ENCODE peak calls at places on chromosomes 11 and 22, in six cellular contexts. R, P, M, A, U and E are unnamed samples.

GRCh38 chr11:2305862-2306823 is 4.3 kb downstream of the TSPAN32 start:
- DNase-seq in R (peak; percentile 94), P (peak; percentile 79), M (no peak), U (peak; percentile 91), A (no peak), E (peak; percentile 70)

GRCh38 chr22:20550851-20551744 is 43.7 kb downstream of the MED15 start:
- DNase-seq in P (no peak), M (no peak), R (peak; percentile 78), U (peak; percentile 78), A (no peak), E (no peak)

GRCh38 chr11:2575611-2576051 is 124.2 kb downstream of the KCNQ1OT1 start:
- DNase-seq in M (no peak), A (no peak), P (no peak), U (no peak), R (no peak), E (peak; percentile 39)

GRCh38 chr22:48450188-48450825 is 1377.4 kb downstream of the BRD1 start:
- DNase-seq in P (no peak), A (no peak), M (no peak), U (no peak), R (no peak), E (peak; percentile 69)

GRCh38 chr11:117950999-117951961 is 22.1 kb upstream of the TMPRSS13 start:
- DNase-seq in P (no peak), A (no peak), M (no peak), U (no peak), R (no peak), E (no peak)

GRCh38 chr11:61832758-61833157 is 4.7 kb downstream of the FADS2 start:
- DNase-seq in R (no peak), U (no peak), P (peak; percentile 36), M (no peak), A (no peak), E (no peak)

GRCh38 chr11:76310832-76311231 is 70.1 kb downstream of the THAP12 start:
- DNase-seq in R (no peak), A (no peak), M (no peak), U (no peak), P (no peak), E (no peak)

GRCh38 chr11:71447791-71448256 is 369 bp downstream of the DHCR7 start:
- DNase-seq in M (peak; percentile 48), R (no peak), A (no peak), P (no peak), U (no peak), E (peak; percentile 76)

GRCh38 chr11:75851203-75851602 is 36.2 kb downstream of the UVRAG start:
- DNase-seq in R (peak; percentile 62), M (no peak), A (no peak), P (no peak), U (peak; percentile 59), E (no peak)

GRCh38 chr11:125429174-125429707 is 66.8 kb downstream of the FEZ1 start:
- DNase-seq in M (peak; percentile 70), U (peak; percentile 71), R (peak; percentile 73), P (peak; percentile 40), A (peak; percentile 7), E (peak; percentile 66)

GRCh38 chr11:36222755-36223635 is 66.2 kb downstream of the COMMD9 start:
- DNase-seq in M (no peak), R (peak; percentile 22), A (no peak), U (peak; percentile 23), P (no peak), E (no peak)

GRCh38 chr11:69234740-69235710 is 58.9 kb upstream of the MYEOV start:
- DNase-seq in P (no peak), A (no peak), M (peak; percentile 82), U (no peak), R (no peak), E (no peak)

GRCh38 chr11:3146612-3147256 is 18.4 kb downstream of the OSBPL5 start:
- DNase-seq in M (no peak), P (no peak), A (no peak), U (peak; percentile 30), R (peak; percentile 61), E (no peak)

GRCh38 chr22:49738006-49738405 is 89.7 kb downstream of the BRD1 start:
- DNase-seq in A (no peak), M (no peak), R (no peak), P (no peak), U (no peak), E (peak; percentile 30)

GRCh38 chr11:18490319-18490718 is 34.7 kb downstream of the LDHAL6A start:
- DNase-seq in R (no peak), U (no peak), P (no peak), M (no peak), A (no peak), E (no peak)

GRCh38 chr11:3095712-3096361 is 38.6 kb upstream of the CARS1 start:
- DNase-seq in U (peak; percentile 93), A (no peak), M (no peak), R (peak; percentile 80), P (peak; percentile 67), E (peak; percentile 51)

GRCh38 chr11:43976863-43977262 is 34.4 kb downstream of the C11orf96 start:
- DNase-seq in P (no peak), U (no peak), M (no peak), A (no peak), R (no peak), E (no peak)

GRCh38 chr11:57649826-57650738 is at the start of gene YPEL4:
- DNase-seq in M (peak; percentile 83), A (peak; percentile 45), P (peak; percentile 61), R (peak; percentile 76), U (peak; percentile 85), E (no peak)

GRCh38 chr11:118045191-118045590 is 31.7 kb upstream of the TMPRSS4 start:
- DNase-seq in A (no peak), U (no peak), R (no peak), P (no peak), M (no peak), E (no peak)

GRCh38 chr11:129115652-129116585 is 76.2 kb downstream of the ARHGAP32 start:
- DNase-seq in U (peak; percentile 63), A (no peak), R (peak; percentile 67), M (no peak), P (no peak), E (no peak)

GRCh38 chr11:13289081-13289480 is 11.5 kb downstream of the BMAL1 start:
- DNase-seq in A (no peak), P (no peak), M (no peak), U (peak; percentile 47), R (peak; percentile 62), E (no peak)

GRCh38 chr11:73156114-73156513 is 14.0 kb upstream of the FCHSD2 start:
- DNase-seq in A (no peak), R (no peak), U (no peak), M (no peak), P (no peak), E (no peak)

GRCh38 chr11:22957890-22958289 is 97.6 kb upstream of the CCDC179 start:
- DNase-seq in P (no peak), U (no peak), R (no peak), A (no peak), M (no peak), E (no peak)

GRCh38 chr11:117037279-117037951 is 60.8 kb downstream of the SIK3 start:
- DNase-seq in M (no peak), P (no peak), U (no peak), A (no peak), R (no peak), E (no peak)

GRCh38 chr11:84558085-84558905 is 1068.8 kb downstream of the DLG2 start:
- DNase-seq in R (peak; percentile 70), A (no peak), U (peak; percentile 66), M (peak; percentile 16), P (peak; percentile 12), E (no peak)

GRCh38 chr11:11798586-11799438 is 43.0 kb upstream of the USP47 start:
- DNase-seq in P (peak; percentile 78), M (peak; percentile 72), A (no peak), U (peak; percentile 83), R (peak; percentile 83), E (peak; percentile 89)

GRCh38 chr11:103927535-103927934 is 108.9 kb upstream of the DDI1 start:
- DNase-seq in R (peak; percentile 57), M (no peak), U (peak; percentile 56), P (no peak), A (no peak), E (no peak)
- TF ChIP-seq CTCF in R (peak; percentile 47), M (no peak), U (peak; percentile 44), P (no peak), A (peak; percentile 13), E (peak; percentile 33)

DNA sequence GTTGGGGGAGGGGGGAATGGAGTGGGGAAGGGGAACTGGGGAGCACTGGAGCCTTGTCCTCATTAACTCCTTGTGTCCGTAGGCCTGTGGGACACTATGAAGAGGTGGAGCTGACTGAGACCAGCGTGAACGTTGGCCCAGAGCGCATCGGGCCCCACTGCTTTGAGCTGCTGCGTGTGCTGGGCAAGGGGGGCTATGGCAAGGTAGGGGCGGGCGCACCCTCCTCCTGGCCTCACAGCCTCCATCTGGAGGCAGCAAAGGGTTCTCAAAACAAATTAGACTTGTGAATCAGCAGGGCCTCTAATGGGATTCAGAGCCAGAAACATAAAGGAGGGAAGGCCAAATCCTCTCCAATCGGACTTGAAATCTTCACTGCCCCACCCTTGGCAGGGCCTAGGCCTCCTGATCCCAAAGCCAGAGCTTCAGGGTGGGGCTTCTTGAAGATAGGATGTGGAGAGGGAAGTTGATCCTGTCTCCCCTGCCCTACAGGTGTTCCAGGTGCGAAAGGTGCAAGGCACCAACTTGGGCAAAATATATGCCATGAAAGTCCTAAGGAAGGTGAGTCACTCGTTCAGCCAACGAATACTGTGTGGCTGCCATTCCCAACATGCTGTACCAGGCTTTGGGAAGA is 859 bp downstream of the RPS6KB2 start:
- DNase-seq in A (no peak), M (no peak), R (peak; percentile 25), P (no peak), U (no peak), E (no peak)
- TF ChIP-seq CTCF in A (no peak), M (no peak), R (no peak), P (no peak), U (no peak), E (no peak)

GRCh38 chr22:35155403-35156025 is 89.6 kb downstream of the ISX start:
- DNase-seq in U (no peak), M (no peak), A (no peak), P (no peak), R (no peak), E (peak; percentile 31)
- TF ChIP-seq CTCF in U (no peak), M (peak; percentile 42), A (no peak), P (no peak), R (no peak), E (no peak)

GRCh38 chr11:65945941-65946558 is 770 bp downstream of the TSGA10IP start:
- DNase-seq in U (no peak), M (no peak), A (no peak), R (no peak), P (no peak), E (no peak)

GRCh38 chr11:65945430-65945911 is at the start of gene TSGA10IP:
- DNase-seq in M (no peak), U (no peak), A (no peak), R (no peak), P (no peak), E (no peak)

GRCh38 chr11:65944191-65944590 is 1.1 kb upstream of the TSGA10IP start:
- DNase-seq in M (no peak), P (no peak), U (no peak), A (no peak), R (no peak), E (no peak)

GRCh38 chr11:65946655-65947054 is 1.4 kb downstream of the TSGA10IP start:
- DNase-seq in A (no peak), R (no peak), P (no peak), U (no peak), M (no peak), E (no peak)

DNA sequence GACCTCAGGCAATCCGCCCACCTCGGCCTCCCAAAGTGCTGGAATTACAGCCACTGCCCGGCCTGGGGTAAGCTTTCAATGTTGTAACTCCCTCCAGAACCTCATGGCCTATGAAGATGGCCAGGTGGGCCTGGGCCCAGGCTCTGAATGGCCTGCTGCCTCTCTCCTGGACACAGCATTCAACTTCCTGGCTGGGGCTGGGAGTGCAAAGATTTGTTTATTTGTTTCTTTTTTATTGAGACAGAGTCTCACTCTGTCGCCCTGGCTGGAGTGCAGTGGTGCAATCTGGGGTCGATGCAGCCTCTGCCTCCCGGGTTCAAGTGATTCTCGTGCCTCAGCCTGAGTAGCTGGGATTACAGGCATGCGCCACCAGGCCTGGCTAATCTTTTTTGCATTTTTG is 513 bp upstream of the TSGA10IP start:
- DNase-seq in U (no peak), P (no peak), M (no peak), A (no peak), R (no peak), E (no peak)
- TF ChIP-seq CTCF in U (no peak), P (no peak), M (no peak), A (no peak), R (no peak), E (no peak)